ENCODE peak calls at places on chromosomes 11 and 22, in six cellular contexts. One of them, this sample, is unnamed.

GRCh38 chr11:70661763-70662501 is 263.6 kb downstream of the CTTN start:
- DNase-seq in K562: no peak
- DNase-seq in H1: no peak
- DNase-seq in GM12878: no peak
- DNase-seq in GM12891: no peak
- DNase-seq in HepG2: no peak
- DNase-seq in this sample: no peak

GRCh38 chr22:48161354-48161753 is 1398.9 kb downstream of the TBC1D22A start:
- DNase-seq in H1: no peak
- DNase-seq in GM12878: no peak
- DNase-seq in GM12891: no peak
- DNase-seq in HepG2: no peak
- DNase-seq in K562: no peak
- DNase-seq in this sample: no peak

GRCh38 chr11:119694334-119694733 is 34.7 kb downstream of the NECTIN1 start:
- DNase-seq in GM12891: no peak
- DNase-seq in GM12878: no peak
- DNase-seq in H1: no peak
- DNase-seq in HepG2: peak
- DNase-seq in K562: no peak
- DNase-seq in this sample: no peak

GRCh38 chr11:99739464-99740089 is 718.8 kb downstream of the CNTN5 start:
- DNase-seq in K562: peak
- DNase-seq in GM12891: peak
- DNase-seq in H1: peak
- DNase-seq in GM12878: no peak
- DNase-seq in HepG2: peak
- DNase-seq in this sample: peak

GRCh38 chr11:72039108-72039850 is 40.6 kb downstream of the IL18BP start:
- DNase-seq in H1: no peak
- DNase-seq in GM12878: no peak
- DNase-seq in K562: no peak
- DNase-seq in GM12891: no peak
- DNase-seq in HepG2: no peak
- DNase-seq in this sample: no peak

GRCh38 chr11:65279713-65280459 is 18.1 kb downstream of the POLA2 start:
- DNase-seq in K562: no peak
- DNase-seq in H1: no peak
- DNase-seq in HepG2: peak
- DNase-seq in GM12891: no peak
- DNase-seq in GM12878: peak
- DNase-seq in this sample: no peak

GRCh38 chr11:556175-556699 is 4.3 kb downstream of the LMNTD2 start:
- DNase-seq in H1: no peak
- DNase-seq in HepG2: no peak
- DNase-seq in K562: no peak
- DNase-seq in GM12878: no peak
- DNase-seq in GM12891: no peak
- DNase-seq in this sample: no peak

GRCh38 chr11:45022294-45023064 is 71.8 kb upstream of the TP53I11 start:
- DNase-seq in GM12878: no peak
- DNase-seq in K562: no peak
- DNase-seq in H1: no peak
- DNase-seq in GM12891: no peak
- DNase-seq in HepG2: no peak
- DNase-seq in this sample: no peak

GRCh38 chr22:36745301-36745995 is 30.5 kb downstream of the IFT27 start:
- DNase-seq in GM12878: no peak
- DNase-seq in H1: no peak
- DNase-seq in K562: no peak
- DNase-seq in HepG2: no peak
- DNase-seq in GM12891: no peak
- DNase-seq in this sample: no peak

GRCh38 chr22:46798366-46799057 is 36.1 kb downstream of the TBC1D22A start:
- DNase-seq in GM12878: no peak
- DNase-seq in GM12891: peak
- DNase-seq in K562: peak
- DNase-seq in H1: peak
- DNase-seq in HepG2: peak
- DNase-seq in this sample: peak

GRCh38 chr11:61267437-61267841 is 26.5 kb downstream of the PGA5 start:
- DNase-seq in GM12891: no peak
- DNase-seq in K562: peak
- DNase-seq in GM12878: no peak
- DNase-seq in HepG2: peak
- DNase-seq in H1: no peak
- DNase-seq in this sample: no peak

GRCh38 chr11:124086447-124086846 is 28.8 kb upstream of the VWA5A start:
- DNase-seq in GM12891: no peak
- DNase-seq in K562: no peak
- DNase-seq in H1: no peak
- DNase-seq in HepG2: no peak
- DNase-seq in GM12878: no peak
- DNase-seq in this sample: no peak

GRCh38 chr11:78350101-78350645 is 67.4 kb downstream of the GAB2 start:
- DNase-seq in K562: no peak
- DNase-seq in H1: no peak
- DNase-seq in GM12878: peak
- DNase-seq in GM12891: no peak
- DNase-seq in HepG2: no peak
- DNase-seq in this sample: no peak

GRCh38 chr11:69377029-69377952 is 83.3 kb downstream of the MYEOV start:
- DNase-seq in H1: no peak
- DNase-seq in GM12878: no peak
- DNase-seq in K562: peak
- DNase-seq in GM12891: no peak
- DNase-seq in HepG2: no peak
- DNase-seq in this sample: no peak
- TF ChIP-seq POLR2AphosphoS5 in H1: no peak
- TF ChIP-seq POLR2AphosphoS5 in GM12878: no peak
- TF ChIP-seq POLR2AphosphoS5 in K562: no peak
- TF ChIP-seq POLR2AphosphoS5 in GM12891: no peak
- TF ChIP-seq POLR2AphosphoS5 in HepG2: no peak
- TF ChIP-seq POLR2AphosphoS5 in this sample: no peak

GRCh38 chr11:84019576-84020194 is 733.5 kb upstream of the CCDC90B start:
- DNase-seq in GM12878: no peak
- DNase-seq in H1: no peak
- DNase-seq in HepG2: no peak
- DNase-seq in K562: no peak
- DNase-seq in GM12891: no peak
- DNase-seq in this sample: no peak

GRCh38 chr11:84021291-84021690 is 735.1 kb upstream of the CCDC90B start:
- DNase-seq in GM12891: no peak
- DNase-seq in H1: no peak
- DNase-seq in K562: no peak
- DNase-seq in HepG2: no peak
- DNase-seq in GM12878: no peak
- DNase-seq in this sample: no peak

GRCh38 chr11:84022695-84023094 is 736.5 kb upstream of the CCDC90B start:
- DNase-seq in GM12878: no peak
- DNase-seq in HepG2: no peak
- DNase-seq in K562: no peak
- DNase-seq in GM12891: no peak
- DNase-seq in H1: no peak
- DNase-seq in this sample: no peak

GRCh38 chr11:84022221-84022620 is 736.1 kb upstream of the CCDC90B start:
- DNase-seq in H1: no peak
- DNase-seq in GM12878: no peak
- DNase-seq in GM12891: no peak
- DNase-seq in K562: no peak
- DNase-seq in HepG2: no peak
- DNase-seq in this sample: no peak
- TF ChIP-seq TAF1 in H1: no peak
- TF ChIP-seq TAF1 in GM12878: no peak
- TF ChIP-seq TAF1 in GM12891: no peak
- TF ChIP-seq TAF1 in K562: no peak
- TF ChIP-seq TAF1 in HepG2: no peak
- TF ChIP-seq TAF1 in this sample: no peak

GRCh38 chr11:63613517-63614135 is 607 bp downstream of the PLAAT3 start:
- DNase-seq in GM12891: peak
- DNase-seq in K562: peak
- DNase-seq in H1: peak
- DNase-seq in GM12878: no peak
- DNase-seq in HepG2: no peak
- DNase-seq in this sample: no peak
- TF ChIP-seq POLR2A in GM12891: no peak
- TF ChIP-seq POLR2A in K562: no peak
- TF ChIP-seq POLR2A in H1: no peak
- TF ChIP-seq POLR2A in GM12878: no peak
- TF ChIP-seq POLR2A in HepG2: no peak
- TF ChIP-seq POLR2A in this sample: no peak

DNA sequence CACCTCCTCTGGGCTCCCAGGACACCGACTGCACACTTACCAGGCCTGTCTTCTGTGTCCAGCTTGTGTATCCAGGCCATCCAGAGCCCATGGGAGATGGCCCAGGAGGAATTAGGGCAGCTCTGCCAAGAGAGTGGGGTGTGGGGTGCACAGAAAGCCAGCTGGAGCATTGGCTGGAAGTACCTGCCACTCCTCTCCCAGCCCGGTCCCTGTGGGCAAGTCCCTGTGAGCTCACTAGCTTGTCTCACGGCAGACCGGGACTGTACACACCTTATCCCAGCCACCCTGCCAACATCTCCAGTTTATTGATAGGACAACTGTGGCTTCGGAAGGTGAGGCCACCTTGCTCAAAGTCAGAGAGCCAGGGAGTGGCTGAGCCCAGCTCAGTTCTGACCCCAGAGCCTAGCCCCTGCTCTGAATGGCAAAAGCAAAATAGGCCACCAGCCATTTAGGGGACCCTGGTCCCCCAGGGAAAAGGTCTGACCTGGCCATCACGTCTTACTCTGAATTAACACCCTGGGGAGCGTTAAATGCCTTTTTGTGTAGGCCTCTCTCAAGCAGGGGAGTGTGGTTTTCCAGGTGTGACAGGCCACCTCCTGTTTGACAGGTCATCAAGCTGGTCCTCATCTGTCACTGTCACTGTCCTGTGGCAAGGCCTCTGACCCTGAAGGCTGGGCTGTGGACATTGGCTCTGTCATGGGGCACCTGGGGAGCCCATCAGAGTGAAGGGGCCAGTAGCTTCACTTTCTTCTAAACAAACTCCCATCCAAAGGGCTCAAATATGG is 15.1 kb downstream of the UQCR10 start:
- DNase-seq in H1: no peak
- DNase-seq in K562: no peak
- DNase-seq in GM12891: no peak
- DNase-seq in GM12878: no peak
- DNase-seq in HepG2: peak
- DNase-seq in this sample: no peak
- TF ChIP-seq POLR2AphosphoS5 in H1: no peak
- TF ChIP-seq POLR2AphosphoS5 in K562: no peak
- TF ChIP-seq POLR2AphosphoS5 in GM12891: no peak
- TF ChIP-seq POLR2AphosphoS5 in GM12878: no peak
- TF ChIP-seq POLR2AphosphoS5 in HepG2: no peak
- TF ChIP-seq POLR2AphosphoS5 in this sample: no peak

DNA sequence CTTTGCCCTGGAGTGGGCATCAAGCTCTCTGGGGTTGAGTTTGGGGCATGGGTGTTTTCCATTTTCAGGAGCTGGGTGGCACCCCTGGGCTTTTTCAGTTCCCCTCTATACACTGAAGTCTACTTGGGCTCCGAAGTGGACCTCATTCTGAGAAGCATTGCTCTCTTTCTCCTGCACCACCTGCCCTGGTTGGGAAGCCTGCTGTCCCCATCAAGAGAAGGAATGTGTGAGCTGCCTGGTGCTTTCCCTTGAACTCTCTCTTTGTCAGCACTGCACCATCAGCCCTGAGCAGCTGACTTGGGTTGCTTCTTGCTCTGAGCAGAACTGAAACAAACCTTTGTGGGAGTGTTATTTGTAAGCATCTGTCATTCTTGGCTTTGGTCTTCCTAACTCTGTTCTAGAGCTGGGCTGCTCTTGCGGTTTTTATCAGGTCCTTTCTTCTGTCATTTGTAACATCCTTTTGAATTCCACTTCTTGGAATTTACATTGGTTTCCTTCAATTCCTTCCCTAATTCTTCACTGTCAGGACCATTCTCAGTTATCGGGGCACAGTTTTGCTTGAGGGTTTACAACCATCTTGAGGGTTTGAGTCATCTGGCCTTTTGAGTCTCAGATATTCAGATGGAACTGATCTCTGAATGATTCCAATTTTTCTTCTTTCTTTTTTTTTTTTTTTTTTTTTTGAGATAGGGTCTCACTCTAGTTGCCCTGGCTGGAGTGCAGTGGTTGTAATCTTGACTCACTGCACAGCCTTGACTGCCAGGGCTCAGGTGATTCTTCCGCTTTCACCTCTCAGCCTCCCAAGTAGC is 20.5 kb downstream of the UBE2L3 start:
- DNase-seq in GM12878: peak
- DNase-seq in HepG2: no peak
- DNase-seq in H1: no peak
- DNase-seq in GM12891: peak
- DNase-seq in K562: no peak
- DNase-seq in this sample: peak
- TF ChIP-seq TAF1 in GM12878: no peak
- TF ChIP-seq TAF1 in HepG2: no peak
- TF ChIP-seq TAF1 in H1: no peak
- TF ChIP-seq TAF1 in GM12891: no peak
- TF ChIP-seq TAF1 in K562: no peak
- TF ChIP-seq TAF1 in this sample: no peak